ENCODE peak calls at places on chromosomes 11 and 22, in nine cellular contexts. One of them, this sample, is unnamed.

GRCh38 chr22:45615364-45615763 is 56.3 kb upstream of the ATXN10 start:
- DNase-seq in transverse colon: no peak
- DNase-seq in stomach: no peak
- DNase-seq in astrocyte of the hippocampus: no peak
- DNase-seq in epithelial cell of esophagus: no peak
- DNase-seq in effector CD4-positive, alpha-beta T cell: no peak
- DNase-seq in COR-L47: no peak
- DNase-seq in EH: no peak
- DNase-seq in heart right ventricle: no peak
- DNase-seq in this sample: no peak

GRCh38 chr11:73553266-73553665 is 44.6 kb downstream of the FAM168A start:
- DNase-seq in epithelial cell of esophagus: no peak
- DNase-seq in transverse colon: no peak
- DNase-seq in EH: peak; percentile 29
- DNase-seq in stomach: no peak
- DNase-seq in effector CD4-positive, alpha-beta T cell: no peak
- DNase-seq in COR-L47: no peak
- DNase-seq in astrocyte of the hippocampus: no peak
- DNase-seq in heart right ventricle: no peak
- DNase-seq in this sample: no peak

GRCh38 chr11:27464155-27464759 is 8.3 kb downstream of the LGR4 start:
- DNase-seq in heart right ventricle: no peak
- DNase-seq in stomach: no peak
- DNase-seq in COR-L47: no peak
- DNase-seq in EH: peak; percentile 64
- DNase-seq in transverse colon: no peak
- DNase-seq in effector CD4-positive, alpha-beta T cell: no peak
- DNase-seq in epithelial cell of esophagus: peak; percentile 86
- DNase-seq in astrocyte of the hippocampus: peak; percentile 70
- DNase-seq in this sample: no peak

GRCh38 chr11:11843233-11843632 is 1.5 kb downstream of the USP47 start:
- DNase-seq in heart right ventricle: no peak
- DNase-seq in transverse colon: no peak
- DNase-seq in EH: peak; percentile 80
- DNase-seq in stomach: no peak
- DNase-seq in COR-L47: no peak
- DNase-seq in astrocyte of the hippocampus: peak; percentile 64
- DNase-seq in epithelial cell of esophagus: peak; percentile 96
- DNase-seq in effector CD4-positive, alpha-beta T cell: no peak
- DNase-seq in this sample: no peak

GRCh38 chr11:117458275-117459120 is 130.8 kb downstream of the CEP164 start:
- DNase-seq in EH: no peak
- DNase-seq in heart right ventricle: no peak
- DNase-seq in astrocyte of the hippocampus: no peak
- DNase-seq in transverse colon: no peak
- DNase-seq in stomach: no peak
- DNase-seq in COR-L47: peak; percentile 29
- DNase-seq in effector CD4-positive, alpha-beta T cell: no peak
- DNase-seq in epithelial cell of esophagus: peak; percentile 50
- DNase-seq in this sample: no peak

GRCh38 chr11:95296621-95297025 is 65.6 kb upstream of the SESN3 start:
- DNase-seq in stomach: no peak
- DNase-seq in effector CD4-positive, alpha-beta T cell: no peak
- DNase-seq in astrocyte of the hippocampus: peak; percentile 42
- DNase-seq in heart right ventricle: no peak
- DNase-seq in transverse colon: no peak
- DNase-seq in EH: no peak
- DNase-seq in COR-L47: no peak
- DNase-seq in epithelial cell of esophagus: no peak
- DNase-seq in this sample: no peak

GRCh38 chr11:61539009-61539408 is 30.5 kb downstream of the LRRC10B start:
- DNase-seq in epithelial cell of esophagus: no peak
- DNase-seq in heart right ventricle: peak; percentile 29
- DNase-seq in EH: no peak
- DNase-seq in astrocyte of the hippocampus: no peak
- DNase-seq in COR-L47: no peak
- DNase-seq in stomach: peak; percentile 29
- DNase-seq in effector CD4-positive, alpha-beta T cell: no peak
- DNase-seq in transverse colon: no peak
- DNase-seq in this sample: no peak

GRCh38 chr11:75406338-75406777 is 7.0 kb downstream of the RPS3 start:
- DNase-seq in heart right ventricle: no peak
- DNase-seq in effector CD4-positive, alpha-beta T cell: no peak
- DNase-seq in epithelial cell of esophagus: peak; percentile 44
- DNase-seq in COR-L47: no peak
- DNase-seq in transverse colon: no peak
- DNase-seq in EH: peak; percentile 65
- DNase-seq in stomach: no peak
- DNase-seq in astrocyte of the hippocampus: no peak
- DNase-seq in this sample: no peak

GRCh38 chr11:112453601-112454577 is 193.2 kb upstream of the PLET1 start:
- DNase-seq in heart right ventricle: peak; percentile 26
- DNase-seq in astrocyte of the hippocampus: peak; percentile 20
- DNase-seq in stomach: peak; percentile 47
- DNase-seq in effector CD4-positive, alpha-beta T cell: no peak
- DNase-seq in transverse colon: peak; percentile 26
- DNase-seq in epithelial cell of esophagus: peak; percentile 56
- DNase-seq in EH: peak; percentile 41
- DNase-seq in COR-L47: no peak
- DNase-seq in this sample: no peak

GRCh38 chr11:60182546-60183330 is at the start of gene MS4A6A:
- DNase-seq in stomach: no peak
- DNase-seq in heart right ventricle: no peak
- DNase-seq in transverse colon: no peak
- DNase-seq in epithelial cell of esophagus: peak; percentile 57
- DNase-seq in COR-L47: no peak
- DNase-seq in astrocyte of the hippocampus: no peak
- DNase-seq in EH: no peak
- DNase-seq in effector CD4-positive, alpha-beta T cell: no peak
- DNase-seq in this sample: no peak

GRCh38 chr11:13011366-13012036 is 2.4 kb downstream of the RASSF10 start:
- DNase-seq in effector CD4-positive, alpha-beta T cell: no peak
- DNase-seq in stomach: no peak
- DNase-seq in heart right ventricle: no peak
- DNase-seq in EH: no peak
- DNase-seq in epithelial cell of esophagus: peak; percentile 43
- DNase-seq in transverse colon: no peak
- DNase-seq in astrocyte of the hippocampus: no peak
- DNase-seq in COR-L47: no peak
- DNase-seq in this sample: no peak

GRCh38 chr11:119890466-119890865 is 161.5 kb upstream of the NECTIN1 start:
- DNase-seq in heart right ventricle: no peak
- DNase-seq in effector CD4-positive, alpha-beta T cell: no peak
- DNase-seq in epithelial cell of esophagus: no peak
- DNase-seq in EH: no peak
- DNase-seq in COR-L47: no peak
- DNase-seq in astrocyte of the hippocampus: no peak
- DNase-seq in stomach: no peak
- DNase-seq in transverse colon: no peak
- DNase-seq in this sample: no peak

GRCh38 chr11:102598272-102598671 is 26.9 kb downstream of the MMP20 start:
- DNase-seq in EH: no peak
- DNase-seq in transverse colon: no peak
- DNase-seq in COR-L47: no peak
- DNase-seq in effector CD4-positive, alpha-beta T cell: no peak
- DNase-seq in stomach: no peak
- DNase-seq in epithelial cell of esophagus: no peak
- DNase-seq in astrocyte of the hippocampus: no peak
- DNase-seq in heart right ventricle: no peak
- DNase-seq in this sample: no peak

GRCh38 chr22:36795633-36796032 is 19.7 kb upstream of the IFT27 start:
- DNase-seq in heart right ventricle: no peak
- DNase-seq in astrocyte of the hippocampus: peak; percentile 14
- DNase-seq in COR-L47: no peak
- DNase-seq in stomach: no peak
- DNase-seq in EH: peak; percentile 5
- DNase-seq in effector CD4-positive, alpha-beta T cell: no peak
- DNase-seq in epithelial cell of esophagus: no peak
- DNase-seq in transverse colon: no peak
- DNase-seq in this sample: no peak

GRCh38 chr22:21001601-21002325 is at the start of gene THAP7:
- DNase-seq in transverse colon: peak; percentile 97
- DNase-seq in astrocyte of the hippocampus: peak; percentile 98
- DNase-seq in heart right ventricle: peak; percentile 96
- DNase-seq in stomach: peak; percentile 97
- DNase-seq in EH: peak; percentile 95
- DNase-seq in COR-L47: peak; percentile 93
- DNase-seq in effector CD4-positive, alpha-beta T cell: peak; percentile 97
- DNase-seq in epithelial cell of esophagus: peak; percentile 97
- DNase-seq in this sample: peak; percentile 96

GRCh38 chr11:1053121-1053901 is 16.8 kb upstream of the MUC6 start:
- DNase-seq in EH: no peak
- DNase-seq in stomach: no peak
- DNase-seq in astrocyte of the hippocampus: no peak
- DNase-seq in epithelial cell of esophagus: no peak
- DNase-seq in effector CD4-positive, alpha-beta T cell: no peak
- DNase-seq in heart right ventricle: no peak
- DNase-seq in transverse colon: peak; percentile 49
- DNase-seq in COR-L47: no peak
- DNase-seq in this sample: no peak

GRCh38 chr11:101296896-101297295 is 167.3 kb upstream of the PGR start:
- DNase-seq in stomach: no peak
- DNase-seq in effector CD4-positive, alpha-beta T cell: no peak
- DNase-seq in transverse colon: no peak
- DNase-seq in epithelial cell of esophagus: peak; percentile 45
- DNase-seq in heart right ventricle: no peak
- DNase-seq in EH: peak; percentile 3
- DNase-seq in astrocyte of the hippocampus: no peak
- DNase-seq in COR-L47: no peak
- DNase-seq in this sample: no peak

GRCh38 chr11:116742104-116742503 is 30.7 kb downstream of the BUD13 start:
- DNase-seq in EH: peak; percentile 15
- DNase-seq in stomach: no peak
- DNase-seq in astrocyte of the hippocampus: peak; percentile 55
- DNase-seq in COR-L47: no peak
- DNase-seq in effector CD4-positive, alpha-beta T cell: no peak
- DNase-seq in epithelial cell of esophagus: peak; percentile 27
- DNase-seq in heart right ventricle: no peak
- DNase-seq in transverse colon: no peak
- DNase-seq in this sample: no peak

GRCh38 chr22:30305906-30306628 is 16.8 kb upstream of the CASTOR1 start:
- DNase-seq in EH: no peak
- DNase-seq in heart right ventricle: no peak
- DNase-seq in epithelial cell of esophagus: peak; percentile 54
- DNase-seq in effector CD4-positive, alpha-beta T cell: no peak
- DNase-seq in COR-L47: no peak
- DNase-seq in transverse colon: no peak
- DNase-seq in stomach: no peak
- DNase-seq in astrocyte of the hippocampus: no peak
- DNase-seq in this sample: no peak

GRCh38 chr11:10893713-10894112 is 35.9 kb upstream of the ZBED5 start:
- DNase-seq in heart right ventricle: no peak
- DNase-seq in stomach: no peak
- DNase-seq in epithelial cell of esophagus: peak; percentile 47
- DNase-seq in transverse colon: no peak
- DNase-seq in EH: peak; percentile 84
- DNase-seq in astrocyte of the hippocampus: peak; percentile 19
- DNase-seq in effector CD4-positive, alpha-beta T cell: no peak
- DNase-seq in COR-L47: no peak
- DNase-seq in this sample: no peak

GRCh38 chr11:26331911-26332571 is at the start of gene ANO3:
- DNase-seq in COR-L47: peak; percentile 81
- DNase-seq in stomach: peak; percentile 57
- DNase-seq in astrocyte of the hippocampus: peak; percentile 91
- DNase-seq in effector CD4-positive, alpha-beta T cell: no peak
- DNase-seq in epithelial cell of esophagus: peak; percentile 52
- DNase-seq in heart right ventricle: peak; percentile 8
- DNase-seq in EH: peak; percentile 76
- DNase-seq in transverse colon: peak; percentile 24
- DNase-seq in this sample: peak; percentile 96

GRCh38 chr22:31526275-31526674 is 29.9 kb downstream of the SFI1 start:
- DNase-seq in effector CD4-positive, alpha-beta T cell: no peak
- DNase-seq in EH: no peak
- DNase-seq in transverse colon: no peak
- DNase-seq in stomach: no peak
- DNase-seq in COR-L47: no peak
- DNase-seq in epithelial cell of esophagus: no peak
- DNase-seq in heart right ventricle: no peak
- DNase-seq in astrocyte of the hippocampus: no peak
- DNase-seq in this sample: no peak

GRCh38 chr22:30928401-30928800 is 40.2 kb downstream of the MORC2 start:
- DNase-seq in COR-L47: no peak
- DNase-seq in transverse colon: no peak
- DNase-seq in stomach: no peak
- DNase-seq in effector CD4-positive, alpha-beta T cell: no peak
- DNase-seq in astrocyte of the hippocampus: no peak
- DNase-seq in heart right ventricle: no peak
- DNase-seq in EH: no peak
- DNase-seq in epithelial cell of esophagus: no peak
- DNase-seq in this sample: no peak

GRCh38 chr11:117610901-117611300 is 186.1 kb downstream of the DSCAML1 start:
- DNase-seq in transverse colon: no peak
- DNase-seq in astrocyte of the hippocampus: no peak
- DNase-seq in epithelial cell of esophagus: peak; percentile 4
- DNase-seq in heart right ventricle: no peak
- DNase-seq in stomach: no peak
- DNase-seq in EH: peak; percentile 8
- DNase-seq in effector CD4-positive, alpha-beta T cell: no peak
- DNase-seq in COR-L47: peak; percentile 79
- DNase-seq in this sample: no peak

GRCh38 chr11:72174299-72175070 is 17.5 kb upstream of the FOLR1 start:
- DNase-seq in stomach: no peak
- DNase-seq in astrocyte of the hippocampus: no peak
- DNase-seq in heart right ventricle: no peak
- DNase-seq in COR-L47: no peak
- DNase-seq in transverse colon: peak; percentile 78
- DNase-seq in epithelial cell of esophagus: peak; percentile 71
- DNase-seq in effector CD4-positive, alpha-beta T cell: no peak
- DNase-seq in EH: no peak
- DNase-seq in this sample: no peak

GRCh38 chr11:126398721-126399120 is 43.2 kb downstream of the ST3GAL4 start:
- DNase-seq in epithelial cell of esophagus: no peak
- DNase-seq in transverse colon: no peak
- DNase-seq in heart right ventricle: no peak
- DNase-seq in stomach: no peak
- DNase-seq in EH: no peak
- DNase-seq in COR-L47: no peak
- DNase-seq in astrocyte of the hippocampus: no peak
- DNase-seq in effector CD4-positive, alpha-beta T cell: no peak
- DNase-seq in this sample: no peak

GRCh38 chr11:112961751-112962747 is 829 bp downstream of the NCAM1 start:
- DNase-seq in EH: no peak
- DNase-seq in COR-L47: peak; percentile 46
- DNase-seq in transverse colon: peak; percentile 8
- DNase-seq in epithelial cell of esophagus: no peak
- DNase-seq in stomach: no peak
- DNase-seq in heart right ventricle: peak; percentile 10
- DNase-seq in astrocyte of the hippocampus: peak; percentile 58
- DNase-seq in effector CD4-positive, alpha-beta T cell: no peak
- DNase-seq in this sample: peak; percentile 69

GRCh38 chr11:43316451-43316850 is 4.7 kb downstream of the API5 start:
- DNase-seq in effector CD4-positive, alpha-beta T cell: no peak
- DNase-seq in epithelial cell of esophagus: no peak
- DNase-seq in COR-L47: no peak
- DNase-seq in stomach: no peak
- DNase-seq in astrocyte of the hippocampus: peak; percentile 78
- DNase-seq in EH: peak; percentile 11
- DNase-seq in transverse colon: no peak
- DNase-seq in heart right ventricle: no peak
- DNase-seq in this sample: no peak